ENCODE peak calls at places on chromosomes 11 and 22, in seven cellular contexts. One of them, this sample, is unnamed.

GRCh38 chr11:66932543-66932942 is 25.6 kb downstream of the PC start:
- DNase-seq in stomach: no peak
- DNase-seq in transverse colon: no peak
- DNase-seq in sigmoid colon: no peak
- DNase-seq in HepG2: no peak
- DNase-seq in GM23338: no peak
- DNase-seq in vagina: no peak
- DNase-seq in this sample: no peak

GRCh38 chr11:35919244-35919643 is 24.6 kb upstream of the LDLRAD3 start:
- DNase-seq in stomach: no peak
- DNase-seq in transverse colon: no peak
- DNase-seq in sigmoid colon: no peak
- DNase-seq in HepG2: no peak
- DNase-seq in GM23338: peak; percentile 14
- DNase-seq in vagina: no peak
- DNase-seq in this sample: no peak

GRCh38 chr22:49576241-49577141 is 251.2 kb downstream of the BRD1 start:
- DNase-seq in stomach: peak; percentile 23
- DNase-seq in transverse colon: peak; percentile 1
- DNase-seq in sigmoid colon: peak; percentile 52
- DNase-seq in HepG2: no peak
- DNase-seq in GM23338: no peak
- DNase-seq in vagina: no peak
- DNase-seq in this sample: peak; percentile 62

GRCh38 chr11:128632151-128632791 is 44.9 kb upstream of the ETS1 start:
- DNase-seq in stomach: no peak
- DNase-seq in transverse colon: peak; percentile 43
- DNase-seq in sigmoid colon: no peak
- DNase-seq in HepG2: peak; percentile 3
- DNase-seq in GM23338: peak; percentile 88
- DNase-seq in vagina: peak; percentile 86
- DNase-seq in this sample: peak; percentile 72

GRCh38 chr11:126832387-126832786 is 168.2 kb downstream of the KIRREL3 start:
- DNase-seq in stomach: no peak
- DNase-seq in transverse colon: no peak
- DNase-seq in sigmoid colon: no peak
- DNase-seq in HepG2: no peak
- DNase-seq in GM23338: no peak
- DNase-seq in vagina: no peak
- DNase-seq in this sample: no peak

GRCh38 chr11:61334434-61335354 is 1.7 kb downstream of the TKFC start:
- DNase-seq in stomach: no peak
- DNase-seq in transverse colon: no peak
- DNase-seq in sigmoid colon: peak; percentile 48
- DNase-seq in HepG2: peak; percentile 65
- DNase-seq in GM23338: no peak
- DNase-seq in vagina: no peak
- DNase-seq in this sample: no peak

GRCh38 chr11:28110839-28111235 is 2.6 kb downstream of the METTL15 start:
- DNase-seq in stomach: no peak
- DNase-seq in transverse colon: no peak
- DNase-seq in sigmoid colon: no peak
- DNase-seq in HepG2: no peak
- DNase-seq in GM23338: no peak
- DNase-seq in vagina: no peak
- DNase-seq in this sample: no peak

GRCh38 chr22:19941365-19942070 is at the start of the genes COMT and TXNRD2:
- DNase-seq in stomach: peak; percentile 81
- DNase-seq in transverse colon: peak; percentile 78
- DNase-seq in sigmoid colon: peak; percentile 82
- DNase-seq in HepG2: no peak
- DNase-seq in GM23338: peak; percentile 70
- DNase-seq in vagina: no peak
- DNase-seq in this sample: peak; percentile 95

GRCh38 chr11:128664286-128664685 is 29.6 kb upstream of the FLI1 start:
- DNase-seq in stomach: no peak
- DNase-seq in transverse colon: no peak
- DNase-seq in sigmoid colon: no peak
- DNase-seq in HepG2: no peak
- DNase-seq in GM23338: no peak
- DNase-seq in vagina: no peak
- DNase-seq in this sample: no peak

GRCh38 chr22:47202819-47203553 is 440.5 kb downstream of the TBC1D22A start:
- DNase-seq in stomach: no peak
- DNase-seq in transverse colon: no peak
- DNase-seq in sigmoid colon: peak; percentile 45
- DNase-seq in HepG2: no peak
- DNase-seq in GM23338: no peak
- DNase-seq in vagina: peak; percentile 27
- DNase-seq in this sample: peak; percentile 62

GRCh38 chr22:43707650-43708049 is 104.5 kb downstream of the EFCAB6 start:
- DNase-seq in stomach: no peak
- DNase-seq in transverse colon: no peak
- DNase-seq in sigmoid colon: no peak
- DNase-seq in HepG2: no peak
- DNase-seq in GM23338: no peak
- DNase-seq in vagina: no peak
- DNase-seq in this sample: no peak

GRCh38 chr11:69204246-69205124 is 48.8 kb downstream of the SMIM38 start:
- DNase-seq in stomach: no peak
- DNase-seq in transverse colon: no peak
- DNase-seq in sigmoid colon: no peak
- DNase-seq in HepG2: peak; percentile 29
- DNase-seq in GM23338: no peak
- DNase-seq in vagina: no peak
- DNase-seq in this sample: peak; percentile 62

GRCh38 chr22:31075961-31076360 is 5.2 kb upstream of the SMTN start:
- DNase-seq in stomach: peak; percentile 50
- DNase-seq in transverse colon: peak; percentile 70
- DNase-seq in sigmoid colon: peak; percentile 93
- DNase-seq in HepG2: no peak
- DNase-seq in GM23338: no peak
- DNase-seq in vagina: no peak
- DNase-seq in this sample: peak; percentile 77

GRCh38 chr11:95487391-95487790 is 256.4 kb upstream of the SESN3 start:
- DNase-seq in stomach: no peak
- DNase-seq in transverse colon: no peak
- DNase-seq in sigmoid colon: no peak
- DNase-seq in HepG2: no peak
- DNase-seq in GM23338: peak; percentile 5
- DNase-seq in vagina: no peak
- DNase-seq in this sample: no peak

GRCh38 chr11:64757549-64758329 is 2.0 kb downstream of the PYGM start:
- DNase-seq in stomach: no peak
- DNase-seq in transverse colon: no peak
- DNase-seq in sigmoid colon: peak; percentile 66
- DNase-seq in HepG2: no peak
- DNase-seq in GM23338: no peak
- DNase-seq in vagina: no peak
- DNase-seq in this sample: peak; percentile 67

GRCh38 chr11:269146-269890 is 8.9 kb upstream of the NLRP6 start:
- DNase-seq in stomach: no peak
- DNase-seq in transverse colon: no peak
- DNase-seq in sigmoid colon: no peak
- DNase-seq in HepG2: peak; percentile 21
- DNase-seq in GM23338: peak; percentile 18
- DNase-seq in vagina: no peak
- DNase-seq in this sample: peak; percentile 82

GRCh38 chr22:39574779-39575551 is 4.4 kb downstream of the CACNA1I start:
- DNase-seq in stomach: no peak
- DNase-seq in transverse colon: no peak
- DNase-seq in sigmoid colon: no peak
- DNase-seq in HepG2: peak; percentile 28
- DNase-seq in GM23338: no peak
- DNase-seq in vagina: no peak
- DNase-seq in this sample: no peak

DNA sequence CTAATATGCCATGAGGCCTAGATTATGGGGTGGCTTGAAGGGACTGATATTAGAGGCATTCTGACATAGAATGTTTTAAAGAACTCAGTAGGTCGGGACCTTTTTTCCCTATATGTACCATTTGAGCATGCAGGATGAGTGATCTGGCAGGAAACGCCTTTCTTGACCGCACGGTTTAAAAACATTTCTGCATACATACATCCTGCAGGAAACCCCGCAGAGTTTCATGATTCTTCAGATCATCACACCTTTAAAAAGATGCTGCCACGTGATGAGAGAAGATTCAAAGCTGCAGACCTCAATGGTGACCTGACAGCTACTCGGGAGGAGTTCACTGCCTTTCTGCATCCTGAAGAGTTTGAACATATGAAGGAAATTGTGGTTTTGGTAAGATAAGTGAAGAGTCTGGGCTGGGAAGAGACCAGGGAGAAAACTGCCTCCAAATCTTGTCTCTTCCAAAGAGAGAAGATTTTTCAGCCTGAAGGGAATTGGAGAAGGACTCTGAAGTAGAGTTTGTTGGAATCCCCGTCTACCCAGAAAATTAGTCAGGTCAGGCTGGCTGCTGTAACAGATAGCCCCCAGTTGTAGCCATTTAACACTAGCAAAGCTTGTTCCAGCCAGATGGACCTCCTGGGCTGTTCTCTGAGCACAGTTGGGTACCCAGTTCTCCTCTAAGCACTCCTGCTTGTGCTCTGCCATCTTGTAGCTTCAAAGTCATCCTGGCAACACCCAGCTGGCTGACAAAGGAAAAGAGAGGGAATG is 7.4 kb downstream of the RCN1 start:
- DNase-seq in stomach: no peak
- DNase-seq in transverse colon: no peak
- DNase-seq in sigmoid colon: no peak
- DNase-seq in HepG2: no peak
- DNase-seq in GM23338: no peak
- DNase-seq in vagina: no peak
- DNase-seq in this sample: no peak
- TF ChIP-seq CTCF in stomach: no peak
- TF ChIP-seq CTCF in transverse colon: no peak
- TF ChIP-seq CTCF in sigmoid colon: no peak
- TF ChIP-seq CTCF in HepG2: no peak
- TF ChIP-seq CTCF in GM23338: no peak
- TF ChIP-seq CTCF in vagina: no peak
- TF ChIP-seq CTCF in this sample: no peak

DNA sequence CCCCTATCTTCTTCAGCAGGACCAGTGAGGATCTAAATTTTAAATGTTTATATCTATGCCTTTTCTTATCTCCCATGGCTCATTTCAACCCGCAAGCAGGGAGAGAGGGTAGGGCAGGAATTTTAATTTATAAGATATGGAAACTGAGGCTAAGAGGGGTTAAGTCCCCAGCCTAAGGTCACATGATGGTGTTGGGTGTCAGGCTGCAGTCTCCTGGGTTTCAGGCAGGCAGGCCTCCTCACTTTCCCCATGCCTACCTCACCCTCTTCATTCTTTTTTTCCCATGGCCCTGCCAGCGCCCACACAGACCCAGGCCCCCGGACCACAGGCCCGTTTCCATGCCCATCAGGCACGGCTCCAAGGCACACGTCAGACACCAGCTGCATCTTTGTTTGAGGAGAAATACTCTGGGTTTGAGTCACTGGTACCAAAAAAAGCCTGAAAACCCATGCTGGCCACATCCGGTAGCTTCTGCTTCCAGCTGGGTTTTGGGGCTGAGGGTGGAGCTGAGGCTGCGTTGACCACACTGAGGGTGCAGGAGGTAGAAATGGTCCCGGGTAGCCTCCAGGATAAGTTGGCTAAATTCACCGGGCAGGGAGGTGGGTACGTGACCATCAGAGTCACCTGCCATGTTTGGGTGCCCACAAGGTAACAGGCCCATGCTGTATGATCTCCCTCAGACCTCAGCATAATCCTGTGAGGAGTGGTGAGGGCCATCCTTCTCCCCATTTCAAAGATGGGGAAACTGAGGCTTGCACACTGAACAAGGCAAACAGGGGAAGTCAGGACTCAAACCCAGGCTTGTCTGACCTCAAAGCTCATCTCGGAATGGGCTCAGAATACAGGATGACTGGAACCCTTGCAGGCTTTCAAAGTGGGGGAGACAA is 7.5 kb downstream of the CRYBB1 start:
- DNase-seq in stomach: peak; percentile 35
- DNase-seq in transverse colon: peak; percentile 75
- DNase-seq in sigmoid colon: no peak
- DNase-seq in HepG2: no peak
- DNase-seq in GM23338: no peak
- DNase-seq in vagina: no peak
- DNase-seq in this sample: peak; percentile 74
- TF ChIP-seq POLR2AphosphoS5 in stomach: no peak
- TF ChIP-seq POLR2AphosphoS5 in transverse colon: peak; percentile 45
- TF ChIP-seq POLR2AphosphoS5 in sigmoid colon: no peak
- TF ChIP-seq POLR2AphosphoS5 in HepG2: no peak
- TF ChIP-seq POLR2AphosphoS5 in GM23338: no peak
- TF ChIP-seq POLR2AphosphoS5 in vagina: no peak
- TF ChIP-seq POLR2AphosphoS5 in this sample: peak; percentile 74

GRCh38 chr11:118007040-118007439 is 20.8 kb downstream of the IL10RA start:
- DNase-seq in stomach: no peak
- DNase-seq in transverse colon: no peak
- DNase-seq in sigmoid colon: no peak
- DNase-seq in HepG2: no peak
- DNase-seq in GM23338: no peak
- DNase-seq in vagina: no peak
- DNase-seq in this sample: no peak
- H3K27me3 ChIP-seq in stomach: no peaks in the 10 kb centered on the region
- H3K27me3 ChIP-seq in transverse colon: no peaks in the 10 kb centered on the region
- H3K27me3 ChIP-seq in sigmoid colon: no peaks in the 10 kb centered on the region
- H3K27me3 ChIP-seq in HepG2: peaks cover 25% of the 10 kb centered on the region
- H3K27me3 ChIP-seq in GM23338: no peaks in the 10 kb centered on the region
- H3K27me3 ChIP-seq in vagina: no peaks in the 10 kb centered on the region
- H3K27me3 ChIP-seq in this sample: no peaks in the 10 kb centered on the region

GRCh38 chr11:101912823-101913284 is 2.0 kb upstream of the CEP126 start:
- DNase-seq in stomach: no peak
- DNase-seq in transverse colon: no peak
- DNase-seq in sigmoid colon: no peak
- DNase-seq in HepG2: peak; percentile 45
- DNase-seq in GM23338: no peak
- DNase-seq in vagina: no peak
- DNase-seq in this sample: no peak
- TF ChIP-seq CTCF in stomach: no peak
- TF ChIP-seq CTCF in transverse colon: no peak
- TF ChIP-seq CTCF in sigmoid colon: no peak
- TF ChIP-seq CTCF in HepG2: peak; percentile 51
- TF ChIP-seq CTCF in GM23338: no peak
- TF ChIP-seq CTCF in vagina: no peak
- TF ChIP-seq CTCF in this sample: no peak

This sample was measured in spleen.